ENCODE peak calls at places on chromosomes 7 and 10, in four cellular contexts. N is H1, J is K562, G is HepG2. O is an unnamed sample.

GRCh38 chr10:34726862-34727261 is 88.2 kb downstream of the PARD3 start:
- DNase-seq in N (no peak), J (no peak), G (no peak), O (no peak)

GRCh38 chr10:77251297-77252013 is 386.2 kb downstream of the KCNMA1 start:
- DNase-seq in N (no peak), J (peak), G (peak), O (peak)

GRCh38 chr7:29607259-29607658 is 43.6 kb downstream of the PRR15 start:
- DNase-seq in N (no peak), J (no peak), G (no peak), O (no peak)

GRCh38 chr10:84263716-84264115 is 18.9 kb downstream of the RGR start:
- DNase-seq in N (no peak), J (no peak), G (no peak), O (no peak)

GRCh38 chr7:33191326-33191725 is 62.0 kb downstream of the BBS9 start:
- DNase-seq in N (no peak), J (no peak), G (peak), O (no peak)

GRCh38 chr7:1226155-1226901 is 6.3 kb upstream of the UNCX start:
- DNase-seq in N (no peak), J (no peak), G (no peak), O (no peak)

GRCh38 chr7:73918926-73919693 is 58.2 kb downstream of the TMEM270 start:
- DNase-seq in N (no peak), J (peak), G (no peak), O (no peak)

GRCh38 chr10:70518695-70519094 is 40.1 kb downstream of the PALD1 start:
- DNase-seq in N (no peak), J (no peak), G (no peak), O (peak)

GRCh38 chr10:102302611-102303010 is 57.3 kb downstream of the GBF1 start:
- DNase-seq in N (no peak), J (no peak), G (no peak), O (no peak)

GRCh38 chr7:18993933-18994668 is 123.3 kb downstream of the TWIST1 start:
- DNase-seq in N (no peak), J (no peak), G (no peak), O (no peak)

GRCh38 chr7:131173148-131173890 is 154.4 kb upstream of the MKLN1 start:
- DNase-seq in N (no peak), J (no peak), G (no peak), O (peak)

GRCh38 chr10:20984632-20985031 is 87.5 kb upstream of the NEBL start:
- DNase-seq in N (no peak), J (no peak), G (no peak), O (no peak)

GRCh38 chr10:114551310-114551972 is 106.6 kb downstream of the ABLIM1 start:
- DNase-seq in N (no peak), J (no peak), G (no peak), O (no peak)

GRCh38 chr7:148825338-148825737 is 58.8 kb downstream of the EZH2 start:
- DNase-seq in N (no peak), J (no peak), G (no peak), O (no peak)

GRCh38 chr10:62652564-62652963 is 152.0 kb upstream of the ADO start:
- DNase-seq in N (no peak), J (no peak), G (no peak), O (no peak)

GRCh38 chr7:69199048-69199447 is 399.2 kb upstream of the AUTS2 start:
- DNase-seq in N (no peak), J (no peak), G (no peak), O (no peak)

GRCh38 chr10:77586719-77587423 is 50.7 kb downstream of the KCNMA1 start:
- DNase-seq in N (no peak), J (no peak), G (no peak), O (peak)

GRCh38 chr7:46071076-46071475 is 150.0 kb upstream of the IGFBP3 start:
- DNase-seq in N (no peak), J (no peak), G (no peak), O (no peak)

GRCh38 chr10:86964061-86964846 is 4.0 kb upstream of the ADIRF start:
- DNase-seq in N (no peak), J (no peak), G (no peak), O (no peak)

GRCh38 chr10:118590334-118590733 is 5.1 kb downstream of the PRLHR start:
- DNase-seq in N (no peak), J (no peak), G (no peak), O (peak)

GRCh38 chr10:14625210-14625621 is 149.5 kb downstream of the FAM107B start:
- DNase-seq in N (no peak), J (no peak), G (no peak), O (no peak)

GRCh38 chr10:132418520-132419416 is 21.8 kb downstream of the PWWP2B start:
- DNase-seq in N (no peak), J (no peak), G (no peak), O (peak)

GRCh38 chr10:23479798-23480473 is 41.1 kb downstream of the OTUD1 start:
- DNase-seq in N (no peak), J (no peak), G (no peak), O (no peak)

GRCh38 chr7:20665096-20665495 is 49.6 kb downstream of the ABCB5 start:
- DNase-seq in N (no peak), J (no peak), G (no peak), O (no peak)

GRCh38 chr7:6614941-6615737 is at the start of gene ZNF853:
- DNase-seq in N (no peak), J (no peak), G (no peak), O (no peak)

GRCh38 chr10:71857934-71858890 is 7.2 kb upstream of the PSAP start:
- DNase-seq in N (no peak), J (no peak), G (no peak), O (no peak)

GRCh38 chr10:46024948-46025347 is 5.5 kb downstream of the NCOA4 start:
- DNase-seq in N (no peak), J (no peak), G (no peak), O (no peak)

GRCh38 chr10:12720217-12720981 is 281.1 kb downstream of the CCDC3 start:
- DNase-seq in N (no peak), J (no peak), G (peak), O (peak)

GRCh38 chr7:40945788-40946187 is 757.1 kb downstream of the INHBA start:
- DNase-seq in N (no peak), J (no peak), G (no peak), O (no peak)

GRCh38 chr7:126727930-126728331 is 524.8 kb downstream of the GRM8 start:
- DNase-seq in N (no peak), J (peak), G (no peak), O (no peak)

GRCh38 chr7:44305564-44306507 is 19.6 kb downstream of the CAMK2B start:
- DNase-seq in N (no peak), J (no peak), G (no peak), O (no peak)

GRCh38 chr7:158406817-158407216 is 180.8 kb downstream of the PTPRN2 start:
- DNase-seq in N (no peak), J (no peak), G (no peak), O (no peak)

GRCh38 chr7:37993060-37993501 is 72.6 kb downstream of the EPDR1 start:
- DNase-seq in N (no peak), J (no peak), G (no peak), O (no peak)

GRCh38 chr7:107998150-107998549 is 4.8 kb downstream of the LAMB1 start:
- DNase-seq in N (no peak), J (peak), G (no peak), O (no peak)

GRCh38 chr10:59844436-59844835 is 61.9 kb downstream of the CCDC6 start:
- DNase-seq in N (no peak), J (no peak), G (no peak), O (no peak)

GRCh38 chr10:43671659-43672555 is 23.2 kb upstream of the ZNF32 start:
- DNase-seq in N (no peak), J (peak), G (peak), O (peak)

GRCh38 chr10:98555011-98555619 is 108.4 kb upstream of the HPS1 start:
- DNase-seq in N (no peak), J (no peak), G (no peak), O (no peak)

GRCh38 chr7:43117025-43117424 is 4.6 kb downstream of the HECW1 start:
- DNase-seq in N (no peak), J (no peak), G (no peak), O (no peak)

GRCh38 chr10:104485632-104486031 is 132.0 kb downstream of the CFAP58 start:
- DNase-seq in N (no peak), J (peak), G (no peak), O (peak)
- TF ChIP-seq PHF8 in N (no peak), J (no peak), G (no peak), O (no peak)

GRCh38 chr7:120060283-120060682 is 212.7 kb upstream of the KCND2 start:
- DNase-seq in N (no peak), J (no peak), G (no peak), O (no peak)
- TF ChIP-seq PHF8 in N (no peak), J (no peak), G (no peak), O (no peak)

GRCh38 chr10:22325272-22325947 is 4.5 kb downstream of the BMI1 start:
- DNase-seq in N (no peak), J (peak), G (peak), O (peak)
- TF ChIP-seq PHF8 in N (no peak), J (peak), G (peak), O (peak)

GRCh38 chr10:68561804-68562649 is 1.9 kb downstream of the TET1 start:
- DNase-seq in N (no peak), J (peak), G (no peak), O (no peak)

GRCh38 chr10:68560916-68561691 is 967 bp downstream of the TET1 start:
- DNase-seq in N (no peak), J (peak), G (peak), O (no peak)

GRCh38 chr10:68564712-68565111 is 4.6 kb downstream of the TET1 start:
- DNase-seq in N (no peak), J (no peak), G (no peak), O (no peak)

GRCh38 chr10:68560201-68560915 is at the start of gene TET1:
- DNase-seq in N (peak), J (peak), G (peak), O (peak)

DNA sequence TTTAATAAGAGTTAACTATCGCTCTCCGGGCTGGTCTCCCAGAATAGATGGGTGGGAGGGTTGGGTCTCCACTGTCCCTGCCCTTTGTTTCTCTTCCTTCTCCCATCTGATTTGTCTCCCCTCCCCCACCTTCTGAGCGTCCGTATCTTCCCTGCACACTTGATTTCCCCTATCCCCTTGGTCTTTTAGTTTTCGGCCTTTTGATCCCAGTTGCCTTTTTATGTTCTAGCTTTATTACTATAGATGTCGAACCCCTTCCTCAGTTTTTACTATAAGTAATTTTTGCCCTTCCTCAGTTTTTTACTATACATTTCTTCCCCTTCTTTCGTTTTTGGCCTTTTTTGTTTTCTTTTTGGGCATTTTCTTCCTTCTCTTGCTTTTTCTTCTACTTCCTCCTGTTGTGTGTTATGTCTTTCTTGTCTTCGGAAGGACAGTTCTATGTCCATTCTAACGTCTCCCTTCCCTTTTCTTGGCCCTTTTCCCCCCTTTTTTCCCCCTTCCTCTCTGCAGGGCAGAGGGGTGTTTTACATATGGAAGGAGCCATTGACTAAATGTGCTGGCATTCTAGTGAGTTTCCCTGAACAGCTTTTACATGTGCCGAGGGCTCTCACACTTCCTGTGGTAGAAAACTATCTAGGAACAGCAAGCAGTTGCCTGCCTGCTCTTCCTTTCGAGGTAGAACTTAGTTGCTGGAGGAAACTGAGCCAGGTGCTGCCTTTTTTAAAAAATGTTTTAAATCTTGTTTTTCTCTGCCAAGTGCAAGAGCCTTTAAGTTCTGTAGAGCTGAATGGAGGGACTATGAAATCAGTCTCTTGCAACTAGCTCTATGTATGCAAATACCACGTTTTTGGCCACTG is 2.8 kb downstream of the TET1 start:
- DNase-seq in N (no peak), J (peak), G (no peak), O (no peak)
- TF ChIP-seq PHF8 in N (no peak), J (no peak), G (no peak), O (no peak)